ENCODE peak calls at places on chromosomes 1 and 21, in five cellular contexts. N is neuronal stem cell; S is Panc1; C is testis; Z is effector memory CD4-positive, alpha-beta T cell. J is an unnamed sample.
A peak's percentile ranks its signal among the peaks of the same experiment; 100 is the strongest.

GRCh38 chr1:58905126-58905490 is 121.3 kb upstream of the JUN start:
- DNase-seq in N (no peak), S (no peak), C (no peak), Z (no peak), J (no peak)

GRCh38 chr1:30774550-30775432 is 17.2 kb upstream of the LAPTM5 start:
- DNase-seq in N (no peak), S (no peak), C (no peak), Z (no peak), J (no peak)

GRCh38 chr21:21345296-21345695 is 347.1 kb downstream of the NCAM2 start:
- DNase-seq in N (no peak), S (no peak), C (no peak), Z (no peak), J (no peak)

GRCh38 chr1:143699115-143699514 is 272.7 kb downstream of the FAM72C start:
- DNase-seq in N (no peak), S (no peak), C (no peak), Z (no peak), J (no peak)

GRCh38 chr1:86409416-86410021 is 13.4 kb upstream of the ODF2L start:
- DNase-seq in N (no peak), S (no peak), C (no peak), Z (no peak), J (no peak)

GRCh38 chr21:38942617-38943245 is 137.0 kb downstream of the ETS2 start:
- DNase-seq in N (no peak), S (no peak), C (no peak), Z (no peak), J (no peak)

GRCh38 chr21:45294509-45295291 is 7.0 kb upstream of the POFUT2 start:
- DNase-seq in N (no peak), S (no peak), C (peak; percentile 91), Z (no peak), J (no peak)

GRCh38 chr1:102970496-102971078 is 137.7 kb downstream of the COL11A1 start:
- DNase-seq in N (peak; percentile 37), S (peak; percentile 8), C (peak; percentile 30), Z (no peak), J (no peak)

GRCh38 chr1:177849130-177849529 is 120.7 kb downstream of the SEC16B start:
- DNase-seq in N (no peak), S (no peak), C (no peak), Z (no peak), J (no peak)

GRCh38 chr1:169090308-169090899 is 16.1 kb upstream of the ATP1B1 start:
- DNase-seq in N (no peak), S (no peak), C (no peak), Z (no peak), J (no peak)

GRCh38 chr1:160781129-160781808 is 14.7 kb upstream of the LY9 start:
- DNase-seq in N (no peak), S (no peak), C (no peak), Z (no peak), J (no peak)

GRCh38 chr1:44609768-44610526 is 64.3 kb downstream of the TMEM53 start:
- DNase-seq in N (no peak), S (no peak), C (no peak), Z (no peak), J (no peak)

GRCh38 chr1:119986007-119986497 is 83.4 kb downstream of the NOTCH2 start:
- DNase-seq in N (no peak), S (no peak), C (no peak), Z (no peak), J (no peak)

GRCh38 chr1:42003433-42003832 is 84.7 kb upstream of the HIVEP3 start:
- DNase-seq in N (no peak), S (no peak), C (no peak), Z (no peak), J (no peak)

GRCh38 chr1:109975718-109976117 is 8.8 kb upstream of the AHCYL1 start:
- DNase-seq in N (no peak), S (no peak), C (no peak), Z (no peak), J (no peak)

GRCh38 chr1:244768186-244768585 is 67.3 kb upstream of the COX20 start:
- DNase-seq in N (no peak), S (no peak), C (no peak), Z (no peak), J (no peak)

GRCh38 chr1:29355375-29355774 is 119.1 kb downstream of the PTPRU start:
- DNase-seq in N (no peak), S (no peak), C (no peak), Z (no peak), J (no peak)

GRCh38 chr1:119160851-119161250 is 20.4 kb upstream of the WARS2 start:
- DNase-seq in N (no peak), S (no peak), C (no peak), Z (no peak), J (no peak)

GRCh38 chr1:12594966-12595838 is 22.8 kb downstream of the DHRS3 start:
- DNase-seq in N (peak; percentile 48), S (no peak), C (no peak), Z (no peak), J (no peak)

GRCh38 chr1:207407655-207408256 is 46.4 kb upstream of the CR2 start:
- DNase-seq in N (no peak), S (no peak), C (no peak), Z (no peak), J (no peak)

GRCh38 chr1:246064891-246065290 is 442.2 kb downstream of the SMYD3 start:
- DNase-seq in N (no peak), S (no peak), C (no peak), Z (no peak), J (no peak)

GRCh38 chr1:245261786-245262185 is 107.0 kb downstream of the KIF26B start:
- DNase-seq in N (no peak), S (no peak), C (no peak), Z (no peak), J (no peak)

GRCh38 chr1:106526650-106527049 is 529.8 kb upstream of the PRMT6 start:
- DNase-seq in N (no peak), S (no peak), C (no peak), Z (no peak), J (no peak)

GRCh38 chr1:186059311-186059710 is 315.7 kb downstream of the TPR start:
- DNase-seq in N (no peak), S (no peak), C (no peak), Z (no peak), J (no peak)

GRCh38 chr1:240720891-240721450 is 109.0 kb upstream of the GREM2 start:
- DNase-seq in N (no peak), S (no peak), C (no peak), Z (no peak), J (no peak)

GRCh38 chr1:84078108-84078823 is 65.8 kb upstream of the PRKACB start:
- DNase-seq in N (no peak), S (no peak), C (peak; percentile 57), Z (no peak), J (no peak)

GRCh38 chr1:41863683-41864082 is 55.0 kb downstream of the HIVEP3 start:
- DNase-seq in N (no peak), S (no peak), C (no peak), Z (no peak), J (no peak)

GRCh38 chr1:226425004-226425378 is 17.1 kb upstream of the PARP1 start:
- DNase-seq in N (no peak), S (no peak), C (no peak), Z (no peak), J (no peak)
- H3K27ac ChIP-seq in N (no peak overlapping the region), S (no peak overlapping the region), C (no peak overlapping the region), Z (no peak overlapping the region), J (no peak overlapping the region)

GRCh38 chr1:22326372-22326915 is 125.2 kb upstream of the ZBTB40 start:
- DNase-seq in N (no peak), S (no peak), C (no peak), Z (no peak), J (no peak)
- H3K27ac ChIP-seq in N (no peak overlapping the region), S (no peak overlapping the region), C (no peak overlapping the region), Z (no peak overlapping the region), J (no peak overlapping the region)

DNA sequence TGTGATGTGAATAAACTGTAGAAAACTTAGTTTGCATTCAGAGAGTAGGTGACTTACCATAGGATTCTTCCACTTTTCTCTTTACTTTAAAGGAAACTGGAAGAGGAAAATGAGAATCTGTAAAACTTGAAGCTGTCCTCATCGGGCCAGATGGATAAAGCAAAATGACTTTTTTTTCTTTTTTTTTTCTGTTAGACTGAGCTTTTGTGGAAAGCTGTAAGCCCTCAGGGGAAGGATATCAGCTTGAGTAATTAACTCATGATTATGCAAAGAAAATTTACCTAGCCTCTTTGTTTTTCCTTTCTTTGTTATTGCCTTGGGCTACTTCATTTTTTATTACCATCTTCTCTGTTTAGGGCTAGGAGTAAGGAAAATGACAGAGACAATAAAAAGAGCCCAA is 53.4 kb downstream of the DPH5 start:
- DNase-seq in N (no peak), S (no peak), C (no peak), Z (no peak), J (no peak)
- H3K27ac ChIP-seq in N (no peak overlapping the region), S (no peak overlapping the region), C (no peak overlapping the region), Z (no peak overlapping the region), J (no peak overlapping the region)

DNA sequence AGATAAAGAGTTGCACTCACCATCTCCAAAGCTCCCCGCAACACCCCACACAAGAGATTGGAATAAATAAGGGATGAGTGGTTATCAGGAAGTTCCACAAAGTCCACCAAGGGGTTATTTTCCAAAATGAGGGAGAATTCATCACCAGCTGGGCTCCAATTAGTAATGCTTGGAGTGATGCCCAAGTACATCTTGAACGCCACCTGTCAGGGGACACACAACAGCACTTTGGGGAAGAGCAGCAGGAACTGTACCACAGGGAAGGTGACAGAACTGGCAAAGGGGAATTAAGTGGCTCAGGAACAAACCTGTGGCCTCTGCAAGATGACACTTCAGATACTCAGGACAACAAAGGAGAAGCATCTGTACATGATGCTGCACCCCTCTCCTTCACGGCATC is 11.5 kb downstream of the TRAPPC3 start:
- DNase-seq in N (no peak), S (no peak), C (no peak), Z (no peak), J (no peak)
- H3K27ac ChIP-seq in N (no peak overlapping the region), S (no peak overlapping the region), C (no peak overlapping the region), Z (no peak overlapping the region), J (no peak overlapping the region)

DNA sequence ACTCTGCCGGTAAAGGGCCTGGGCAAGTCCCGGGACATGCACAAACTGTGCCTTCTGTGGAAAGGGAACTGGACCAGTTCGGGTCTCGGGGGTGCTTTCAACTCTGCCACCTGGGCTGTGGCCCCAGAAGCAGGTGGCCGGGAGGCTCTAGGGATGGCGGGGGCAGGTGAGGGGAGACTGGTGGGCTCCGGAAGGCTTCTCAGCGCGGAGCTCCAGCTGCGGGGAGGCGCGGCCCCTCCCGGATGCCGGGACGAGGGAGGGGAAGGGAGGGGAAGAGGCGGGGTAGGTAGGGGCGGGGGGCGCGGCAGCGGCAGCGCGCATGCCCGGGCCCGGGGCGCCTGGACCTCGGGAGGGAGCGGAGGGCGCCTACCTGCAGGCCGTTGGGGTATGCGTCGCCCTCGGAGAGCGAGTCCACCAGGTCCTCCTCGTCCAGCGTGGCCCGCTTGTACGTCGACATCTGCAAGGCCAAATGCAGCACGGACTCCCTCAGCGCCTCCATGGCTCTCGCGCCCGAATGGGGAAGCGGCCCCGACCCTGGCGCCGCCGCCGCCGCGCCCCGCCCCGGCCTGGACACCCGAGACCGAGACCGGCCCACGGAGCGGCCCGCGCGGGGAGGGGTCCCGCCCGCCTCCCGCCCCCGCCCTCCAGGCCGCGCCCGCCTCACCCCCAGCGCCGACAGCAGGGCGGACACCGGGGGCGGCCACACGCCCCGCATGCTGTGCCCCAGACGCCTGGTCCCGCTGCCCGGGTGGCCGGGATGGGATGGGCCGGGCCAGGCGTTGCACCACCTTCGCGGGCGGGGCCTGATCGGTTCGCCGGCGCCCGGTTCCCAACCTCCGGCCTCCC is at the start of gene ECE1:
- DNase-seq in N (no peak), S (no peak), C (peak; percentile 48), Z (peak; percentile 32), J (peak; percentile 42)
- H3K27ac ChIP-seq in N (no peak within 1 kb of the TSS), S (peak within 1 kb of the TSS; percentile 84), C (peak within 1 kb of the TSS; percentile 86), Z (peak within 1 kb of the TSS; percentile 99), J (peak within 1 kb of the TSS; percentile 53)

GRCh38 chr1:57843760-57844159 is 419.9 kb upstream of the DAB1 start:
- DNase-seq in N (no peak), S (no peak), C (no peak), Z (no peak), J (no peak)
- H3K27ac ChIP-seq in N (no peak overlapping the region), S (no peak overlapping the region), C (no peak overlapping the region), Z (no peak overlapping the region), J (no peak overlapping the region)